ENCODE peak calls at places on chromosomes 6 and 20, in seven cellular contexts. One of them, this sample, is unnamed.

GRCh38 chr6:31615748-31616147 is 714 bp downstream of the AIF1 start:
- DNase-seq in EH: no peak
- DNase-seq in stimulated activated CD4-positive, alpha-beta T cell treated with anti-CD3 and anti-CD28 coated beads, Interleukin-12 subunit alpha, Interleukin-12 subunit beta, amount 100 ng/mL, for 4 hours: peak
- DNase-seq in thoracic aorta: no peak
- DNase-seq in activated CD4-positive, alpha-beta T cell treated with anti-CD3 and anti-CD28 coated beads, Interleukin-2, amount 10 ng/mL, durations not matched to agents 24 days and 14 days: peak
- DNase-seq in bronchial epithelial cell: no peak
- DNase-seq in lower lobe of right lung: no peak
- DNase-seq in this sample: no peak

GRCh38 chr20:5654557-5654956 is 95.6 kb upstream of the SHLD1 start:
- DNase-seq in EH: peak
- DNase-seq in stimulated activated CD4-positive, alpha-beta T cell treated with anti-CD3 and anti-CD28 coated beads, Interleukin-12 subunit alpha, Interleukin-12 subunit beta, amount 100 ng/mL, for 4 hours: no peak
- DNase-seq in thoracic aorta: no peak
- DNase-seq in activated CD4-positive, alpha-beta T cell treated with anti-CD3 and anti-CD28 coated beads, Interleukin-2, amount 10 ng/mL, durations not matched to agents 24 days and 14 days: no peak
- DNase-seq in bronchial epithelial cell: peak
- DNase-seq in lower lobe of right lung: no peak
- DNase-seq in this sample: peak

GRCh38 chr6:13272131-13273046 is 55.9 kb downstream of the TBC1D7 start:
- DNase-seq in EH: peak
- DNase-seq in stimulated activated CD4-positive, alpha-beta T cell treated with anti-CD3 and anti-CD28 coated beads, Interleukin-12 subunit alpha, Interleukin-12 subunit beta, amount 100 ng/mL, for 4 hours: no peak
- DNase-seq in thoracic aorta: no peak
- DNase-seq in activated CD4-positive, alpha-beta T cell treated with anti-CD3 and anti-CD28 coated beads, Interleukin-2, amount 10 ng/mL, durations not matched to agents 24 days and 14 days: no peak
- DNase-seq in bronchial epithelial cell: no peak
- DNase-seq in lower lobe of right lung: peak
- DNase-seq in this sample: no peak

GRCh38 chr6:34319471-34319885 is 70.7 kb upstream of the SMIM29 start:
- DNase-seq in EH: no peak
- DNase-seq in stimulated activated CD4-positive, alpha-beta T cell treated with anti-CD3 and anti-CD28 coated beads, Interleukin-12 subunit alpha, Interleukin-12 subunit beta, amount 100 ng/mL, for 4 hours: no peak
- DNase-seq in thoracic aorta: no peak
- DNase-seq in activated CD4-positive, alpha-beta T cell treated with anti-CD3 and anti-CD28 coated beads, Interleukin-2, amount 10 ng/mL, durations not matched to agents 24 days and 14 days: no peak
- DNase-seq in bronchial epithelial cell: peak
- DNase-seq in lower lobe of right lung: no peak
- DNase-seq in this sample: no peak

GRCh38 chr6:85124472-85125428 is 325.1 kb upstream of the NT5E start:
- DNase-seq in EH: peak
- DNase-seq in stimulated activated CD4-positive, alpha-beta T cell treated with anti-CD3 and anti-CD28 coated beads, Interleukin-12 subunit alpha, Interleukin-12 subunit beta, amount 100 ng/mL, for 4 hours: no peak
- DNase-seq in thoracic aorta: no peak
- DNase-seq in activated CD4-positive, alpha-beta T cell treated with anti-CD3 and anti-CD28 coated beads, Interleukin-2, amount 10 ng/mL, durations not matched to agents 24 days and 14 days: no peak
- DNase-seq in bronchial epithelial cell: peak
- DNase-seq in lower lobe of right lung: no peak
- DNase-seq in this sample: peak

GRCh38 chr20:52312131-52312729 is 120.7 kb upstream of the ZFP64 start:
- DNase-seq in EH: peak
- DNase-seq in stimulated activated CD4-positive, alpha-beta T cell treated with anti-CD3 and anti-CD28 coated beads, Interleukin-12 subunit alpha, Interleukin-12 subunit beta, amount 100 ng/mL, for 4 hours: peak
- DNase-seq in thoracic aorta: no peak
- DNase-seq in activated CD4-positive, alpha-beta T cell treated with anti-CD3 and anti-CD28 coated beads, Interleukin-2, amount 10 ng/mL, durations not matched to agents 24 days and 14 days: peak
- DNase-seq in bronchial epithelial cell: peak
- DNase-seq in lower lobe of right lung: no peak
- DNase-seq in this sample: peak

GRCh38 chr6:47376930-47377329 is 67.2 kb upstream of the TNFRSF21 start:
- DNase-seq in EH: no peak
- DNase-seq in stimulated activated CD4-positive, alpha-beta T cell treated with anti-CD3 and anti-CD28 coated beads, Interleukin-12 subunit alpha, Interleukin-12 subunit beta, amount 100 ng/mL, for 4 hours: no peak
- DNase-seq in thoracic aorta: no peak
- DNase-seq in activated CD4-positive, alpha-beta T cell treated with anti-CD3 and anti-CD28 coated beads, Interleukin-2, amount 10 ng/mL, durations not matched to agents 24 days and 14 days: peak
- DNase-seq in bronchial epithelial cell: no peak
- DNase-seq in lower lobe of right lung: no peak
- DNase-seq in this sample: no peak

GRCh38 chr6:16540804-16541752 is 220.2 kb downstream of the ATXN1 start:
- DNase-seq in EH: peak
- DNase-seq in stimulated activated CD4-positive, alpha-beta T cell treated with anti-CD3 and anti-CD28 coated beads, Interleukin-12 subunit alpha, Interleukin-12 subunit beta, amount 100 ng/mL, for 4 hours: no peak
- DNase-seq in thoracic aorta: no peak
- DNase-seq in activated CD4-positive, alpha-beta T cell treated with anti-CD3 and anti-CD28 coated beads, Interleukin-2, amount 10 ng/mL, durations not matched to agents 24 days and 14 days: no peak
- DNase-seq in bronchial epithelial cell: no peak
- DNase-seq in lower lobe of right lung: no peak
- DNase-seq in this sample: no peak

GRCh38 chr20:51918561-51918960 is 116.2 kb upstream of the SALL4 start:
- DNase-seq in EH: no peak
- DNase-seq in stimulated activated CD4-positive, alpha-beta T cell treated with anti-CD3 and anti-CD28 coated beads, Interleukin-12 subunit alpha, Interleukin-12 subunit beta, amount 100 ng/mL, for 4 hours: no peak
- DNase-seq in thoracic aorta: no peak
- DNase-seq in activated CD4-positive, alpha-beta T cell treated with anti-CD3 and anti-CD28 coated beads, Interleukin-2, amount 10 ng/mL, durations not matched to agents 24 days and 14 days: no peak
- DNase-seq in bronchial epithelial cell: no peak
- DNase-seq in lower lobe of right lung: no peak
- DNase-seq in this sample: no peak

GRCh38 chr6:166381733-166382499 is 824 bp downstream of the MPC1 start:
- DNase-seq in EH: peak
- DNase-seq in stimulated activated CD4-positive, alpha-beta T cell treated with anti-CD3 and anti-CD28 coated beads, Interleukin-12 subunit alpha, Interleukin-12 subunit beta, amount 100 ng/mL, for 4 hours: peak
- DNase-seq in thoracic aorta: no peak
- DNase-seq in activated CD4-positive, alpha-beta T cell treated with anti-CD3 and anti-CD28 coated beads, Interleukin-2, amount 10 ng/mL, durations not matched to agents 24 days and 14 days: peak
- DNase-seq in bronchial epithelial cell: peak
- DNase-seq in lower lobe of right lung: peak
- DNase-seq in this sample: peak

GRCh38 chr6:132096245-132096644 is 145.1 kb upstream of the CCN2 start:
- DNase-seq in EH: no peak
- DNase-seq in stimulated activated CD4-positive, alpha-beta T cell treated with anti-CD3 and anti-CD28 coated beads, Interleukin-12 subunit alpha, Interleukin-12 subunit beta, amount 100 ng/mL, for 4 hours: no peak
- DNase-seq in thoracic aorta: no peak
- DNase-seq in activated CD4-positive, alpha-beta T cell treated with anti-CD3 and anti-CD28 coated beads, Interleukin-2, amount 10 ng/mL, durations not matched to agents 24 days and 14 days: no peak
- DNase-seq in bronchial epithelial cell: no peak
- DNase-seq in lower lobe of right lung: no peak
- DNase-seq in this sample: no peak

GRCh38 chr20:54152227-54153040 is 21.4 kb downstream of the CYP24A1 start:
- DNase-seq in EH: no peak
- DNase-seq in stimulated activated CD4-positive, alpha-beta T cell treated with anti-CD3 and anti-CD28 coated beads, Interleukin-12 subunit alpha, Interleukin-12 subunit beta, amount 100 ng/mL, for 4 hours: no peak
- DNase-seq in thoracic aorta: no peak
- DNase-seq in activated CD4-positive, alpha-beta T cell treated with anti-CD3 and anti-CD28 coated beads, Interleukin-2, amount 10 ng/mL, durations not matched to agents 24 days and 14 days: no peak
- DNase-seq in bronchial epithelial cell: peak
- DNase-seq in lower lobe of right lung: no peak
- DNase-seq in this sample: no peak

This sample was measured in fibroblast of pulmonary artery.